ENCODE peak calls at places on chromosome 1, in four cellular contexts. P, H, R and M are unnamed samples.

GRCh38 chr1:151540982-151541377 is 871 bp downstream of the TUFT1 start:
- DNase-seq in R (no peak), H (peak), P (peak), M (no peak)

GRCh38 chr1:200379431-200379755 is 30.4 kb downstream of the ZNF281 start:
- DNase-seq in H (no peak), R (no peak), P (no peak), M (peak)

GRCh38 chr1:202752799-202753198 is 42.5 kb upstream of the SYT2 start:
- DNase-seq in R (no peak), H (no peak), P (no peak), M (peak)

GRCh38 chr1:178916448-178917174 is 45.7 kb upstream of the ANGPTL1 start:
- DNase-seq in H (no peak), R (no peak), P (no peak), M (no peak)

GRCh38 chr1:154574715-154575114 is 7.1 kb downstream of the CHRNB2 start:
- DNase-seq in R (no peak), P (no peak), H (no peak), M (no peak)

GRCh38 chr1:189970331-189971230 is 507.1 kb downstream of the BRINP3 start:
- DNase-seq in H (no peak), R (no peak), P (no peak), M (no peak)

GRCh38 chr1:117820694-117821381 is 108.6 kb downstream of the GDAP2 start:
- DNase-seq in R (no peak), H (no peak), P (no peak), M (no peak)

GRCh38 chr1:86778510-86779218 is 74.3 kb downstream of the SH3GLB1 start:
- DNase-seq in P (no peak), R (no peak), H (no peak), M (no peak)

GRCh38 chr1:90723561-90724108 is 6.5 kb upstream of the BARHL2 start:
- DNase-seq in P (no peak), R (no peak), H (peak), M (no peak)

GRCh38 chr1:16061255-16061654 is 12.2 kb downstream of the FAM131C start:
- DNase-seq in H (no peak), R (no peak), P (no peak), M (no peak)